ENCODE peak calls at places on chromosomes 5 and 9, in six cellular contexts. E, R, D, I, K and X are unnamed samples.

GRCh38 chr9:136026266-136026942 is 65.2 kb upstream of the UBAC1 start:
- DNase-seq in E (no peak), R (no peak), D (no peak), I (no peak), K (no peak), X (peak)

GRCh38 chr5:160108124-160108523 is 11.1 kb downstream of the PWWP2A start:
- DNase-seq in E (no peak), R (no peak), D (no peak), I (no peak), K (no peak), X (no peak)

GRCh38 chr5:56815657-56816545 is 552 bp downstream of the MAP3K1 start:
- DNase-seq in E (peak), R (peak), D (peak), I (peak), K (peak), X (peak)

GRCh38 chr9:136140966-136141365 is 22.3 kb upstream of the TMEM250 start:
- DNase-seq in E (no peak), R (no peak), D (peak), I (no peak), K (no peak), X (no peak)

GRCh38 chr9:6955251-6955921 is 197.6 kb downstream of the KDM4C start:
- DNase-seq in E (no peak), R (peak), D (peak), I (no peak), K (no peak), X (peak)

GRCh38 chr5:38259062-38259857 is 901 bp downstream of the EGFLAM start:
- DNase-seq in E (no peak), R (no peak), D (no peak), I (no peak), K (no peak), X (no peak)

GRCh38 chr5:179974946-179975712 is 67.4 kb upstream of the TBC1D9B start:
- DNase-seq in E (peak), R (peak), D (no peak), I (peak), K (peak), X (peak)

GRCh38 chr5:40165789-40166728 is 513.7 kb upstream of the PTGER4 start:
- DNase-seq in E (peak), R (no peak), D (peak), I (no peak), K (no peak), X (peak)

GRCh38 chr9:88953401-88954029 is 37.8 kb upstream of the S1PR3 start:
- DNase-seq in E (no peak), R (no peak), D (peak), I (peak), K (no peak), X (peak)

GRCh38 chr5:137273511-137273910 is 225.6 kb downstream of the SPOCK1 start:
- DNase-seq in E (no peak), R (no peak), D (no peak), I (no peak), K (no peak), X (no peak)

GRCh38 chr5:83337453-83338035 is 134.0 kb upstream of the VCAN start:
- DNase-seq in E (no peak), R (no peak), D (peak), I (no peak), K (no peak), X (peak)

GRCh38 chr5:113269023-113269997 is 165.5 kb downstream of the TSSK1B start:
- DNase-seq in E (no peak), R (no peak), D (no peak), I (no peak), K (no peak), X (no peak)

GRCh38 chr5:416636-416960 is 26.4 kb upstream of the EXOC3 start:
- DNase-seq in E (no peak), R (no peak), D (no peak), I (no peak), K (no peak), X (no peak)

GRCh38 chr5:177025139-177025538 is 2.6 kb downstream of the ZNF346 start:
- DNase-seq in E (no peak), R (no peak), D (no peak), I (no peak), K (no peak), X (peak)

GRCh38 chr9:110919609-110920008 is 118.7 kb downstream of the LPAR1 start:
- DNase-seq in E (no peak), R (no peak), D (peak), I (no peak), K (peak), X (peak)

GRCh38 chr5:80142996-80143395 is 107.8 kb downstream of the THBS4 start:
- DNase-seq in E (no peak), R (no peak), D (no peak), I (no peak), K (no peak), X (no peak)

GRCh38 chr9:278651-279050 is 64.0 kb downstream of the DOCK8 start:
- DNase-seq in E (peak), R (no peak), D (no peak), I (no peak), K (no peak), X (no peak)

GRCh38 chr5:172028167-172028566 is 21.7 kb upstream of the FBXW11 start:
- DNase-seq in E (no peak), R (no peak), D (no peak), I (no peak), K (no peak), X (no peak)

GRCh38 chr5:41527201-41527779 is 16.9 kb upstream of the PLCXD3 start:
- DNase-seq in E (no peak), R (no peak), D (peak), I (no peak), K (no peak), X (peak)

GRCh38 chr9:93574900-93575705 is 1.3 kb upstream of the PHF2 start:
- DNase-seq in E (no peak), R (no peak), D (no peak), I (no peak), K (no peak), X (no peak)

GRCh38 chr5:108311682-108312081 is 70.2 kb downstream of the FBXL17 start:
- DNase-seq in E (no peak), R (no peak), D (no peak), I (no peak), K (no peak), X (peak)

GRCh38 chr5:102975457-102976182 is 144.3 kb downstream of the GIN1 start:
- DNase-seq in E (no peak), R (no peak), D (peak), I (no peak), K (no peak), X (peak)

GRCh38 chr5:130692766-130693165 is 472.3 kb downstream of the HINT1 start:
- DNase-seq in E (no peak), R (no peak), D (no peak), I (no peak), K (no peak), X (peak)

GRCh38 chr9:121958530-121958929 is 134.6 kb downstream of the TTLL11 start:
- DNase-seq in E (no peak), R (no peak), D (peak), I (no peak), K (no peak), X (peak)

GRCh38 chr9:33289501-33289900 is 815 bp upstream of the NFX1 start:
- DNase-seq in E (peak), R (peak), D (no peak), I (peak), K (peak), X (no peak)

GRCh38 chr5:154236459-154237375 is 46.2 kb downstream of the GALNT10 start:
- DNase-seq in E (no peak), R (no peak), D (no peak), I (no peak), K (no peak), X (no peak)

GRCh38 chr5:76755779-76756637 is 40.1 kb downstream of the F2R start:
- DNase-seq in E (no peak), R (no peak), D (no peak), I (no peak), K (no peak), X (no peak)

GRCh38 chr5:84218546-84218945 is 166.1 kb downstream of the EDIL3 start:
- DNase-seq in E (no peak), R (no peak), D (peak), I (no peak), K (no peak), X (peak)

GRCh38 chr9:88258012-88258411 is 119.7 kb upstream of the SPATA31C2 start:
- DNase-seq in E (no peak), R (peak), D (peak), I (no peak), K (no peak), X (peak)

GRCh38 chr9:708182-708555 is 133.3 kb upstream of the DMRT1 start:
- DNase-seq in E (no peak), R (no peak), D (no peak), I (no peak), K (no peak), X (no peak)